ENCODE peak calls at places on chromosomes 3 and 15, in nine cellular contexts. I is IMR-90, V is PC-9, Z is colonic mucosa, Q is SK-N-SH, P is AG04450, D is heart right ventricle, X is lung, E is spleen. S is an unnamed sample.

GRCh38 chr3:65425880-65426279 is 612.8 kb downstream of the MAGI1 start:
- DNase-seq in V (no peak), Z (no peak), X (no peak), D (no peak), Q (peak), E (no peak), P (no peak), I (peak), S (peak)

GRCh38 chr15:73375755-73376305 is 7.1 kb upstream of the HCN4 start:
- DNase-seq in P (no peak), X (no peak), I (no peak), E (no peak), D (peak), Z (no peak), Q (peak), V (no peak), S (no peak)

GRCh38 chr3:170531557-170532335 is 54.1 kb downstream of the SLC7A14 start:
- DNase-seq in P (no peak), D (no peak), Q (no peak), E (no peak), V (no peak), I (no peak), X (no peak), Z (no peak), S (no peak)

GRCh38 chr3:111236833-111237713 is 165.5 kb downstream of the NECTIN3 start:
- DNase-seq in P (no peak), I (peak), Q (peak), V (no peak), X (no peak), E (no peak), D (no peak), Z (no peak), S (peak)

GRCh38 chr15:100350434-100351226 is 8.9 kb upstream of the ADAMTS17 start:
- DNase-seq in Q (no peak), Z (peak), V (peak), I (peak), X (peak), P (no peak), E (no peak), D (no peak), S (peak)

GRCh38 chr15:25737218-25737643 is 125.9 kb downstream of the ATP10A start:
- DNase-seq in D (peak), E (no peak), V (no peak), I (peak), Z (no peak), X (no peak), Q (no peak), P (no peak), S (no peak)

GRCh38 chr3:10280177-10280529 is 12.6 kb downstream of the GHRL start:
- DNase-seq in V (no peak), Q (no peak), I (no peak), D (no peak), P (no peak), X (no peak), E (peak), Z (no peak), S (no peak)

GRCh38 chr15:47715856-47716445 is 1.4 kb upstream of the SEMA6D start:
- DNase-seq in E (no peak), D (peak), Z (peak), Q (no peak), I (peak), X (no peak), P (no peak), V (no peak), S (peak)

GRCh38 chr3:150760431-150761200 is 2.4 kb downstream of the SIAH2 start:
- DNase-seq in E (no peak), P (no peak), I (no peak), Z (no peak), D (no peak), X (no peak), Q (no peak), V (no peak), S (no peak)

GRCh38 chr15:31387483-31388118 is 61.0 kb downstream of the KLF13 start:
- DNase-seq in X (no peak), V (no peak), I (peak), D (peak), Q (peak), Z (peak), E (no peak), P (no peak), S (peak)

GRCh38 chr3:180295811-180296210 is 259.1 kb upstream of the PEX5L start:
- DNase-seq in Q (no peak), E (no peak), I (peak), V (peak), P (no peak), X (no peak), Z (no peak), D (no peak), S (no peak)

GRCh38 chr15:95024388-95024787 is 793.0 kb downstream of the MCTP2 start:
- DNase-seq in Q (no peak), Z (no peak), D (no peak), E (no peak), P (peak), I (peak), X (no peak), V (no peak), S (peak)

GRCh38 chr3:113124256-113124830 is 87.0 kb upstream of the BOC start:
- DNase-seq in P (no peak), Z (no peak), I (no peak), V (no peak), Q (no peak), E (no peak), D (no peak), X (no peak), S (no peak)

GRCh38 chr15:64912926-64913325 is 1.2 kb downstream of the ANKDD1A start:
- DNase-seq in E (no peak), Z (no peak), D (no peak), I (no peak), V (no peak), Q (peak), P (no peak), X (no peak), S (no peak)
- H3K4me3 ChIP-seq in E (peak), Z (no peak), D (no peak), I (no peak), V (no peak), Q (no peak), P (no peak), X (no peak), S (no peak)

GRCh38 chr3:131502530-131503327 is at the start of gene MRPL3:
- DNase-seq in Z (peak), V (peak), X (peak), Q (peak), I (peak), P (peak), E (peak), D (peak), S (peak)
- TF ChIP-seq CTCF in Z (no peak), V (no peak), X (no peak), Q (no peak), I (no peak), P (no peak), E (no peak), D (no peak), S (no peak)

DNA sequence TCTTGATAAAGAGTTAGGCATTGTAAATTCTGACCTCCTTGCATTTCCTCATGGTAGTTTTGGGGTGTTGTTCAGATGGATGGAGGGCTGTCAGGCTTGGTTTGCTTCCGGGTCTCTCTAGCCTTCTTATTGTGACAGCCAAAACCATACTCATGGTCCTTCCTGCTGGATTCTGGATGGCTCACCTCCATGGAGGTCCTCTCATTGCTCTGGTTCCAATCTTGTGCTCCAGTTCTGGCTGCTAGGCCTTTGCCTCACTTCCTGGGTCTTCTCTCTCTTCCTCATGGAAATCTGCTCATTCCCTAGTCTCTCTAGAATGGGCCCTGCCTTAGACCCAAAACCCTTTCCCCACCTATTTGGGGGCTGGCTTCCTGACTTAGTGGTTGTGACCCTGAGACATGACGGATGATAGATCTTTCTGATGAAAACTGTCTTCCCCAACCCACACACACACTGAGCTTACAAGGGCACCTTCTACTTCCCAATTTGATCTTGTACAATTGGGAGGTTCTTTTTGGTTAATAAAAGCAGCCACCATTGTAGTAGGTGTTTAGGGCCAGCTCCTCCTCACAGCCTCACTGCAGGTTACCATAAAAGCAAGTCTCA is 66.1 kb upstream of the XCR1 start:
- DNase-seq in V (no peak), E (no peak), X (no peak), Q (no peak), I (no peak), Z (no peak), D (no peak), P (no peak), S (no peak)
- H3K4me3 ChIP-seq in V (no peak), E (no peak), X (no peak), Q (no peak), I (no peak), Z (no peak), D (no peak), P (no peak), S (no peak)

GRCh38 chr3:126487151-126487771 is 11.6 kb upstream of the ZXDC start:
- DNase-seq in V (no peak), E (peak), I (no peak), D (peak), P (no peak), X (no peak), Q (no peak), Z (no peak), S (peak)
- TF ChIP-seq CTCF in V (no peak), E (peak), I (no peak), D (peak), P (peak), X (no peak), Q (no peak), Z (no peak), S (peak)

DNA sequence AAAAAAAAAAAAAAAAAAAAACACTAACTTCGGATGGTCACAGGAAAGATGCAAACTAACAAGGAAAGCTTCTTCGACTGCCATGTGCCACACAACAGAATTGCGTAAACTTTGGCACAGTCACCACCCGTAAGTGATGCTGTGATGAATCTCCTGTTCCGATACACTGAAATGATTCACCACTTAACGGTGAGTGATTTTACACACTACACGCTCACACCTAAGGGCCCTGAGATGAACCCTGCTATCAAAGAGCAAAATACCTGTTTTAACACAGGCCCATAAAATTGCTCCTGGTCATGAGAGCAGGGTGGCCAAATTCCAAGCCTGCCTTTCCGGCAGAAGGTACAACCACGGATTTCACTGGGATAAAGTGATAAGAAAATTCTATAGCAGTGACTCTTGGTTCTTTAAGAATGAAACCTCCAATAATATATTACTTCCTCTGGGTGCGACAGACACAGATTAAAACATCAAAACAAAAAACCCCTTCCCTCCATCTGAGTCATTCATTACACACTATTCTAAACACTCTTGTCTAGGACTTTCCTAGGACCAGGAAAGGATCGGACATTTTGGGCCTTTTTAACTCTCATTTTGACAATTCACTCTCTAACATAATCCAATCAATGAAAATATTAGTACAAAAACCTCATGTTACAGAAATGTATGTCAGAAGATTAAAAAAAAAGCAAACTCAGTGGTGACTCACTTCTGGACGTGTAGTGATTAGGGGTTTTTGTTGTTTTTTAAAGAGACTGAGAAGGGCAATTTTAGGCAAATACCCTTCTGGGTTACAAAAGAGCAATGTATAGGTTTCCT is 28.3 kb downstream of the LRIG1 start:
- DNase-seq in V (no peak), I (peak), Z (peak), D (no peak), E (no peak), Q (no peak), X (no peak), P (no peak), S (peak)
- H3K4me3 ChIP-seq in V (no peak), I (no peak), Z (no peak), D (no peak), E (no peak), Q (no peak), X (no peak), P (peak), S (no peak)

DNA sequence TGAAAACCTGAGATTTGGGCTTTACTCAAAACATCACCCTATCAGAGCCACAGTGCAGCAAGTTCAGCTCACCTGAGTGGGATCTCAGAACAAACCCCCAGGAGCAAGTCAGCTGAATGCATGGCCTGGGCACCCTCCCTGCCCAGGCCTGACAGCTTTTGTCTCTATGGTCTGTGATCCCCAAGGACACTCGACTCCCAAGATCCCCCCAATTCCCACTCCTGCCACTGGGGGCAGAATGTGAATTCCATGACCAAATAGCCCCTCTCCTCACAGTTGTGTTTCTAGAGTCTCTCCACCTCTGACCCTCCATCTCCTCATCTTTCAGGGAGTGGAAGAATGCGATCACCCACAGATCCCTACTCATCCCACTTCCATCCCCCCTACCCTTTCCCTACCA is 58.9 kb downstream of the ZNF445 start:
- DNase-seq in Q (no peak), V (no peak), D (no peak), I (no peak), E (no peak), X (no peak), P (no peak), Z (no peak), S (no peak)
- TF ChIP-seq CTCF in Q (peak), V (peak), D (no peak), I (peak), E (no peak), X (no peak), P (peak), Z (no peak), S (peak)

GRCh38 chr3:7737263-7737662 is 764.4 kb upstream of the LMCD1 start:
- DNase-seq in I (no peak), X (no peak), P (no peak), V (no peak), E (no peak), Q (no peak), D (no peak), Z (no peak), S (no peak)

GRCh38 chr3:7733933-7734332 is 767.7 kb upstream of the LMCD1 start:
- DNase-seq in X (no peak), Q (no peak), P (no peak), D (no peak), Z (no peak), V (no peak), E (no peak), I (no peak), S (no peak)

GRCh38 chr3:7739754-7740153 is 761.9 kb upstream of the LMCD1 start:
- DNase-seq in V (no peak), E (no peak), Q (no peak), D (no peak), Z (no peak), P (no peak), X (no peak), I (no peak), S (no peak)

GRCh38 chr3:7728566-7729519 is 772.8 kb upstream of the LMCD1 start:
- DNase-seq in V (no peak), E (no peak), Z (no peak), P (no peak), D (no peak), X (no peak), Q (no peak), I (no peak), S (no peak)

GRCh38 chr3:7734456-7734855 is 767.2 kb upstream of the LMCD1 start:
- DNase-seq in Q (no peak), P (no peak), Z (no peak), D (no peak), E (no peak), V (no peak), I (no peak), X (no peak), S (no peak)
- H3K4me3 ChIP-seq in Q (no peak), P (no peak), Z (no peak), D (no peak), E (no peak), V (no peak), I (no peak), X (no peak), S (no peak)

S was measured in choroid plexus epithelial cell.